ENCODE peak calls at places on chromosomes 16 and 17, in four cellular contexts. N, A, Y and B are unnamed samples.

GRCh38 chr17:16297367-16298139 is 55.7 kb downstream of the CENPV start:
- DNase-seq in Y (no peak), A (no peak), N (no peak), B (no peak)

GRCh38 chr17:55440391-55440790 is 18.8 kb upstream of the MMD start:
- DNase-seq in N (no peak), Y (no peak), A (no peak), B (no peak)

GRCh38 chr17:77470800-77471733 is 330.3 kb downstream of the SEC14L1 start:
- DNase-seq in Y (no peak), N (no peak), A (no peak), B (peak)

GRCh38 chr16:5480796-5481195 is 383.2 kb upstream of the EEF2KMT start:
- DNase-seq in N (no peak), A (no peak), Y (no peak), B (no peak)

GRCh38 chr17:82388223-82388921 is 16.8 kb downstream of the UTS2R start:
- DNase-seq in N (no peak), A (no peak), Y (no peak), B (no peak)

GRCh38 chr16:50644730-50645129 is 36.4 kb downstream of the SNX20 start:
- DNase-seq in A (peak), N (no peak), Y (peak), B (peak)

GRCh38 chr16:15897834-15898254 is 9.4 kb upstream of the CEP20 start:
- DNase-seq in N (no peak), A (peak), Y (no peak), B (no peak)

GRCh38 chr17:1095093-1095852 is 84.5 kb downstream of the ABR start:
- DNase-seq in N (no peak), A (no peak), Y (no peak), B (no peak)

GRCh38 chr16:66750279-66751134 is 902 bp downstream of the DYNC1LI2 start:
- DNase-seq in Y (no peak), N (no peak), A (no peak), B (no peak)

GRCh38 chr17:37392024-37392590 is 14.5 kb downstream of the ACACA start:
- DNase-seq in N (no peak), A (no peak), Y (no peak), B (no peak)

GRCh38 chr16:523097-523741 is 4.3 kb upstream of the CAPN15 start:
- DNase-seq in Y (no peak), N (no peak), A (no peak), B (no peak)